ENCODE peak calls at places on chromosomes 7 and 10, in ten cellular contexts. One of them, this sample, is unnamed.

GRCh38 chr7:26189000-26189539 is 11.5 kb downstream of the HNRNPA2B1 start:
- DNase-seq in sigmoid colon: no peak
- DNase-seq in prostate gland: no peak
- DNase-seq in GM23338: no peak
- DNase-seq in stomach: no peak
- DNase-seq in HCT116: no peak
- DNase-seq in spleen: no peak
- DNase-seq in endothelial cell of umbilical vein: no peak
- DNase-seq in Panc1: no peak
- DNase-seq in vagina: no peak
- DNase-seq in this sample: no peak

GRCh38 chr7:87479951-87480350 is 4.5 kb upstream of the ABCB4 start:
- DNase-seq in sigmoid colon: no peak
- DNase-seq in prostate gland: no peak
- DNase-seq in GM23338: no peak
- DNase-seq in stomach: no peak
- DNase-seq in HCT116: no peak
- DNase-seq in spleen: no peak
- DNase-seq in endothelial cell of umbilical vein: no peak
- DNase-seq in Panc1: no peak
- DNase-seq in vagina: no peak
- DNase-seq in this sample: no peak

GRCh38 chr7:81690251-81690650 is 79.6 kb downstream of the HGF start:
- DNase-seq in sigmoid colon: no peak
- DNase-seq in prostate gland: peak
- DNase-seq in GM23338: peak
- DNase-seq in stomach: no peak
- DNase-seq in HCT116: no peak
- DNase-seq in spleen: no peak
- DNase-seq in endothelial cell of umbilical vein: no peak
- DNase-seq in Panc1: no peak
- DNase-seq in vagina: no peak
- DNase-seq in this sample: no peak

GRCh38 chr7:75054744-75055527 is 18.7 kb downstream of the RCC1L start:
- DNase-seq in sigmoid colon: peak
- DNase-seq in prostate gland: no peak
- DNase-seq in GM23338: no peak
- DNase-seq in stomach: no peak
- DNase-seq in HCT116: no peak
- DNase-seq in spleen: no peak
- DNase-seq in endothelial cell of umbilical vein: peak
- DNase-seq in Panc1: no peak
- DNase-seq in vagina: no peak
- DNase-seq in this sample: no peak

GRCh38 chr7:134691820-134692705 is 45.4 kb downstream of the BPGM start:
- DNase-seq in sigmoid colon: no peak
- DNase-seq in prostate gland: no peak
- DNase-seq in GM23338: no peak
- DNase-seq in stomach: no peak
- DNase-seq in HCT116: no peak
- DNase-seq in spleen: no peak
- DNase-seq in endothelial cell of umbilical vein: no peak
- DNase-seq in Panc1: no peak
- DNase-seq in vagina: no peak
- DNase-seq in this sample: no peak

GRCh38 chr10:78744521-78745090 is 324.2 kb upstream of the ZMIZ1 start:
- DNase-seq in sigmoid colon: no peak
- DNase-seq in prostate gland: no peak
- DNase-seq in GM23338: no peak
- DNase-seq in stomach: peak
- DNase-seq in HCT116: no peak
- DNase-seq in spleen: no peak
- DNase-seq in endothelial cell of umbilical vein: peak
- DNase-seq in Panc1: no peak
- DNase-seq in vagina: no peak
- DNase-seq in this sample: no peak

GRCh38 chr10:93962973-93963372 is 30.8 kb upstream of the PLCE1 start:
- DNase-seq in sigmoid colon: no peak
- DNase-seq in prostate gland: no peak
- DNase-seq in GM23338: no peak
- DNase-seq in stomach: no peak
- DNase-seq in HCT116: no peak
- DNase-seq in spleen: no peak
- DNase-seq in endothelial cell of umbilical vein: no peak
- DNase-seq in Panc1: no peak
- DNase-seq in vagina: no peak
- DNase-seq in this sample: no peak

GRCh38 chr10:36181421-36181820 is 539.3 kb upstream of the FZD8 start:
- DNase-seq in sigmoid colon: no peak
- DNase-seq in prostate gland: no peak
- DNase-seq in GM23338: no peak
- DNase-seq in stomach: no peak
- DNase-seq in HCT116: no peak
- DNase-seq in spleen: no peak
- DNase-seq in endothelial cell of umbilical vein: peak
- DNase-seq in Panc1: no peak
- DNase-seq in vagina: no peak
- DNase-seq in this sample: no peak

GRCh38 chr7:118626739-118627138 is 402.2 kb downstream of the ANKRD7 start:
- DNase-seq in sigmoid colon: no peak
- DNase-seq in prostate gland: no peak
- DNase-seq in GM23338: peak
- DNase-seq in stomach: no peak
- DNase-seq in HCT116: no peak
- DNase-seq in spleen: no peak
- DNase-seq in endothelial cell of umbilical vein: no peak
- DNase-seq in Panc1: no peak
- DNase-seq in vagina: no peak
- DNase-seq in this sample: no peak

GRCh38 chr10:124026337-124026939 is 67.0 kb downstream of the CHST15 start:
- DNase-seq in sigmoid colon: no peak
- DNase-seq in prostate gland: no peak
- DNase-seq in GM23338: peak
- DNase-seq in stomach: no peak
- DNase-seq in HCT116: no peak
- DNase-seq in spleen: peak
- DNase-seq in endothelial cell of umbilical vein: no peak
- DNase-seq in Panc1: no peak
- DNase-seq in vagina: no peak
- DNase-seq in this sample: no peak

GRCh38 chr7:18165176-18165575 is 137.5 kb upstream of the PRPS1L1 start:
- DNase-seq in sigmoid colon: no peak
- DNase-seq in prostate gland: no peak
- DNase-seq in GM23338: no peak
- DNase-seq in stomach: no peak
- DNase-seq in HCT116: no peak
- DNase-seq in spleen: no peak
- DNase-seq in endothelial cell of umbilical vein: no peak
- DNase-seq in Panc1: no peak
- DNase-seq in vagina: no peak
- DNase-seq in this sample: no peak

GRCh38 chr7:4958477-4959301 is at the start of gene MMD2:
- DNase-seq in sigmoid colon: peak
- DNase-seq in prostate gland: no peak
- DNase-seq in GM23338: peak
- DNase-seq in stomach: no peak
- DNase-seq in HCT116: no peak
- DNase-seq in spleen: peak
- DNase-seq in endothelial cell of umbilical vein: no peak
- DNase-seq in Panc1: no peak
- DNase-seq in vagina: no peak
- DNase-seq in this sample: no peak

GRCh38 chr10:12735843-12736462 is 265.6 kb downstream of the CCDC3 start:
- DNase-seq in sigmoid colon: no peak
- DNase-seq in prostate gland: no peak
- DNase-seq in GM23338: no peak
- DNase-seq in stomach: no peak
- DNase-seq in HCT116: no peak
- DNase-seq in spleen: no peak
- DNase-seq in endothelial cell of umbilical vein: no peak
- DNase-seq in Panc1: no peak
- DNase-seq in vagina: no peak
- DNase-seq in this sample: no peak

GRCh38 chr10:1633783-1634182 is 103.5 kb downstream of the ADARB2 start:
- DNase-seq in sigmoid colon: no peak
- DNase-seq in prostate gland: no peak
- DNase-seq in GM23338: no peak
- DNase-seq in stomach: no peak
- DNase-seq in HCT116: no peak
- DNase-seq in spleen: no peak
- DNase-seq in endothelial cell of umbilical vein: no peak
- DNase-seq in Panc1: no peak
- DNase-seq in vagina: peak
- DNase-seq in this sample: no peak

GRCh38 chr10:119347181-119347974 is 140.0 kb downstream of the GRK5 start:
- DNase-seq in sigmoid colon: no peak
- DNase-seq in prostate gland: no peak
- DNase-seq in GM23338: no peak
- DNase-seq in stomach: no peak
- DNase-seq in HCT116: no peak
- DNase-seq in spleen: peak
- DNase-seq in endothelial cell of umbilical vein: no peak
- DNase-seq in Panc1: no peak
- DNase-seq in vagina: no peak
- DNase-seq in this sample: no peak

GRCh38 chr7:16114633-16115032 is 306.7 kb downstream of the CRPPA start:
- DNase-seq in sigmoid colon: no peak
- DNase-seq in prostate gland: no peak
- DNase-seq in GM23338: peak
- DNase-seq in stomach: no peak
- DNase-seq in HCT116: peak
- DNase-seq in spleen: no peak
- DNase-seq in endothelial cell of umbilical vein: peak
- DNase-seq in Panc1: peak
- DNase-seq in vagina: no peak
- DNase-seq in this sample: no peak

GRCh38 chr7:154505362-154505761 is 453.2 kb downstream of the DPP6 start:
- DNase-seq in sigmoid colon: no peak
- DNase-seq in prostate gland: no peak
- DNase-seq in GM23338: no peak
- DNase-seq in stomach: no peak
- DNase-seq in HCT116: no peak
- DNase-seq in spleen: no peak
- DNase-seq in endothelial cell of umbilical vein: no peak
- DNase-seq in Panc1: no peak
- DNase-seq in vagina: no peak
- DNase-seq in this sample: no peak

GRCh38 chr7:45897042-45897690 is 8.9 kb downstream of the IGFBP1 start:
- DNase-seq in sigmoid colon: no peak
- DNase-seq in prostate gland: no peak
- DNase-seq in GM23338: no peak
- DNase-seq in stomach: no peak
- DNase-seq in HCT116: no peak
- DNase-seq in spleen: no peak
- DNase-seq in endothelial cell of umbilical vein: no peak
- DNase-seq in Panc1: no peak
- DNase-seq in vagina: no peak
- DNase-seq in this sample: no peak
- TF ChIP-seq CTCF in sigmoid colon: no peak
- TF ChIP-seq CTCF in prostate gland: no peak
- TF ChIP-seq CTCF in GM23338: no peak
- TF ChIP-seq CTCF in stomach: no peak
- TF ChIP-seq CTCF in HCT116: no peak
- TF ChIP-seq CTCF in spleen: no peak
- TF ChIP-seq CTCF in endothelial cell of umbilical vein: no peak
- TF ChIP-seq CTCF in Panc1: no peak
- TF ChIP-seq CTCF in vagina: no peak
- TF ChIP-seq CTCF in this sample: no peak

GRCh38 chr7:128962837-128963236 is 25.1 kb downstream of the IRF5 start:
- DNase-seq in sigmoid colon: no peak
- DNase-seq in prostate gland: no peak
- DNase-seq in GM23338: no peak
- DNase-seq in stomach: no peak
- DNase-seq in HCT116: no peak
- DNase-seq in spleen: no peak
- DNase-seq in endothelial cell of umbilical vein: no peak
- DNase-seq in Panc1: no peak
- DNase-seq in vagina: no peak
- DNase-seq in this sample: no peak
- TF ChIP-seq POLR2AphosphoS5 in sigmoid colon: no peak
- TF ChIP-seq POLR2AphosphoS5 in prostate gland: no peak
- TF ChIP-seq POLR2AphosphoS5 in GM23338: no peak
- TF ChIP-seq POLR2AphosphoS5 in stomach: no peak
- TF ChIP-seq POLR2AphosphoS5 in HCT116: no peak
- TF ChIP-seq POLR2AphosphoS5 in spleen: no peak
- TF ChIP-seq POLR2AphosphoS5 in endothelial cell of umbilical vein: no peak
- TF ChIP-seq POLR2AphosphoS5 in Panc1: no peak
- TF ChIP-seq POLR2AphosphoS5 in vagina: no peak
- TF ChIP-seq POLR2AphosphoS5 in this sample: no peak

GRCh38 chr7:36496576-36496975 is 106.9 kb downstream of the ANLN start:
- DNase-seq in sigmoid colon: no peak
- DNase-seq in prostate gland: no peak
- DNase-seq in GM23338: no peak
- DNase-seq in stomach: no peak
- DNase-seq in HCT116: no peak
- DNase-seq in spleen: no peak
- DNase-seq in endothelial cell of umbilical vein: no peak
- DNase-seq in Panc1: no peak
- DNase-seq in vagina: no peak
- DNase-seq in this sample: no peak

GRCh38 chr7:36497775-36498174 is 108.1 kb downstream of the ANLN start:
- DNase-seq in sigmoid colon: no peak
- DNase-seq in prostate gland: no peak
- DNase-seq in GM23338: no peak
- DNase-seq in stomach: no peak
- DNase-seq in HCT116: no peak
- DNase-seq in spleen: no peak
- DNase-seq in endothelial cell of umbilical vein: no peak
- DNase-seq in Panc1: no peak
- DNase-seq in vagina: no peak
- DNase-seq in this sample: no peak
- H3K27ac ChIP-seq in sigmoid colon: no peak
- H3K27ac ChIP-seq in prostate gland: no peak
- H3K27ac ChIP-seq in GM23338: no peak
- H3K27ac ChIP-seq in stomach: no peak
- H3K27ac ChIP-seq in HCT116: no peak
- H3K27ac ChIP-seq in spleen: no peak
- H3K27ac ChIP-seq in endothelial cell of umbilical vein: no peak
- H3K27ac ChIP-seq in Panc1: no peak
- H3K27ac ChIP-seq in vagina: no peak
- H3K27ac ChIP-seq in this sample: no peak

DNA sequence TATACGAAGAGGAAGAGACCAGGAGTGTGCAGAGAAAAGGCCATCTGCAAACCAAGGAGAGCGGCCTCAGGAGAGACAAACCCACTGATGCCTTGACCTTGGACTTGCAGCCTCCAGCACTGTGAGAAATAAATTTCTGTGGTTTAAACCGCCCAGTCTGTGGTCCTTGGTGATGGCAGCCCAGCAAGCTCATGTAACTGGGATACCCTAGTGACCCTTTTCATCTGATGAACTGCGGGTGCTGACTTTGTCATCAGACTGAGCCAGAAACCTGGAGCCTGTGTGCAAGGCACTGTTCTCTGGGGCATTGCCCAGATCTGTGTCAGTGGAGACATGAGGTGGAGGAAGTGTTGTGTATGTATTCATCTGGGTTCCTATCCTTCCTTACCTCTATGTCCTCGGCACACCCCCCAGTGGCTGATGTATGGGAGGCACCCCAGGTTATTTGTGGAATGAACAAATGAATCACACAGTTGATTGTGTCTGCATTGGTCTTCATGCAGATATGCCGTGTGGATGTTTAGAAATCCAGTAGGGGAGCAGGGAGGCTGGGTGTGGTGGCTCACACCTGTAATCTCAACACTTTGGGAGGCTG is 64.5 kb upstream of the BTBD16 start:
- DNase-seq in sigmoid colon: no peak
- DNase-seq in prostate gland: no peak
- DNase-seq in GM23338: no peak
- DNase-seq in stomach: no peak
- DNase-seq in HCT116: no peak
- DNase-seq in spleen: no peak
- DNase-seq in endothelial cell of umbilical vein: no peak
- DNase-seq in Panc1: no peak
- DNase-seq in vagina: no peak
- DNase-seq in this sample: no peak
- TF ChIP-seq CTCF in sigmoid colon: no peak
- TF ChIP-seq CTCF in prostate gland: no peak
- TF ChIP-seq CTCF in GM23338: peak
- TF ChIP-seq CTCF in stomach: no peak
- TF ChIP-seq CTCF in HCT116: peak
- TF ChIP-seq CTCF in spleen: no peak
- TF ChIP-seq CTCF in endothelial cell of umbilical vein: no peak
- TF ChIP-seq CTCF in Panc1: no peak
- TF ChIP-seq CTCF in vagina: no peak
- TF ChIP-seq CTCF in this sample: no peak